ENCODE peak calls at places on chromosomes 16 and 17, in eight cellular contexts. O is heart left ventricle, T is body of pancreas, Y is tibial nerve, S is H1, X is endothelial cell of umbilical vein, A is GM12878, L is upper lobe of left lung. Q is an unnamed sample.

GRCh38 chr17:35022536-35023063 is 40.9 kb downstream of the RFFL start:
- DNase-seq in O (peak), Y (no peak), X (peak), S (no peak), A (no peak), L (peak), T (peak), Q (peak)

GRCh38 chr17:54906713-54907112 is 6.1 kb downstream of the TOM1L1 start:
- DNase-seq in Y (no peak), X (no peak), A (no peak), O (no peak), S (no peak), L (no peak), T (no peak), Q (no peak)

GRCh38 chr16:23699100-23699499 is 13.9 kb downstream of the ERN2 start:
- DNase-seq in L (peak), A (no peak), S (no peak), T (no peak), X (no peak), O (no peak), Y (no peak), Q (no peak)

GRCh38 chr17:73625975-73626706 is 18.1 kb downstream of the SDK2 start:
- DNase-seq in L (no peak), S (no peak), A (no peak), X (no peak), T (no peak), Y (no peak), O (peak), Q (peak)

GRCh38 chr17:81304196-81305015 is 9.3 kb upstream of the SLC38A10 start:
- DNase-seq in Y (no peak), L (no peak), T (no peak), O (no peak), A (no peak), X (no peak), S (no peak), Q (no peak)

GRCh38 chr16:3074860-3075545 is 9.6 kb downstream of the IL32 start:
- DNase-seq in X (no peak), T (no peak), S (no peak), L (peak), O (no peak), A (peak), Y (no peak), Q (no peak)

GRCh38 chr17:82225368-82226029 is 3.3 kb upstream of the SLC16A3 start:
- DNase-seq in A (no peak), X (no peak), Y (no peak), T (no peak), S (no peak), L (no peak), O (peak), Q (peak)

GRCh38 chr17:36641877-36642845 is 40.8 kb downstream of the MRM1 start:
- DNase-seq in T (no peak), L (no peak), A (no peak), S (no peak), X (no peak), Y (no peak), O (no peak), Q (no peak)

GRCh38 chr17:48574523-48575065 is 3.6 kb downstream of the HOXB4 start:
- DNase-seq in O (no peak), X (no peak), T (no peak), S (no peak), A (no peak), Y (no peak), L (no peak), Q (no peak)
- H3K4me3 ChIP-seq in O (no peak), X (peak), T (no peak), S (no peak), A (no peak), Y (no peak), L (peak), Q (no peak)

DNA sequence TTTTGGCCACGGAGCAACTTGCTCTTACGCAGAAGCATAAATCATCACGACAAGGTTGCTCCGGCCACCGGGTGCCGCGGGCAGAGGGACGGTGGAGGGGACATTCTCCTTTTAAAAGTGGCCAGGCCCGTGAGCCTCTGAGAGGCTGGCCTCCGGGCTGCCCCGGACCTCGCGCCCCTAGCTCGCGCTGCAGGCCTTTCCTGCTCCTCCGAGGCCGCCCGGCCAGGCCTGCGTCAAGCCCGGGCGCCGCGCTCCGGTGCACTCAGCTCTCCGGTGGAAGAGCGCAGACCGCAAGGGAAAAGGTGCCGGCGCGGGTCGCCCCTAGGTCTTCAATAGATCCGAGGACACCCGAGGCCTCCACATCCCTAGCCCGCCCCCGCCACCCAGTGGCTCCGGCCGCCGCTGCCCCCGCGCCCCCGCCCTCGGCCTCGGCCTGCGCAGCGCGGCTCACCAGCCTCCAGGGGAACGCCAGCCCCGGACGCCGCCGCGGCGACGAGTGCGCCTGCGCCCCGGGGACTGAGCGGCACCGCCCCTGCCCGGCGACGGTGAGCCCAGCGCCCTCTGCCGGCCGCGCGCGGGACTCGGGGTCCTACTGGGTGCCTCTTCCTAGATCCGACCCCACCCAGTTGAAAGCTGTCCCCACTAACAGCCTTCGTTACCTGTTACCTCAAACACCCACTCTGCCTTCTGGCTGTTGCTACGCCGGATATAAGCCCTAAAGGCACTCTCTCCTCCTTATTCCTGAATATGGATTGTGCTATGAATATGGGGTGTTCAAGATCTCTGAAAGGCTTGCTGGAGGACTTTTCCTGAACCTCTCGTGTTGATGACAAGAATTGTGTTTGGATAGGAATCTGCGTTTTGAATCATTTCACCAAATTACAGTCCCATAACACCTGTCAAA is at the start of gene LYRM9:
- DNase-seq in Y (peak), S (peak), O (peak), A (peak), X (peak), T (peak), L (peak), Q (peak)
- TF ChIP-seq POLR2A in Y (peak), S (no peak), O (peak), A (peak), X (peak), T (peak), L (peak), Q (peak)

DNA sequence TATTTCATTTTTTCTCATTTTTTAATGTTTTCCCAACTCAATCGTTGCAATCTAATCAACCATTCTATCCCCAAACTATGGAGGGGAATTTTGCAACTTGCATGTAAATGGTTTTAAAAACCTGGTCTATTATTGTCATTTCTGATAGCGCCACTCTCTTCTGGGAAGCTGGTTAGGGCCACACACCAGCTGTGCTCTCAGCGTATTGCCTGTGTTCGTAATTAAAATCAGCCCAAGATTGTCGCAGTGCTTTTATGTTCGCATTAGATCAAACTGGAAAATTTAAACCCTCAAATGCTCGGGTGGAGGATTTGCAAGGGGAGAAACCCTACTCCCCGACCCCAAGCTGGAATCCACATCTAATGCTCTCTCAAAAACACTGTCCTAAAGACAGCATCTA is 123.5 kb upstream of the CACNG5 start:
- DNase-seq in T (no peak), X (no peak), Y (no peak), S (no peak), O (no peak), A (no peak), L (no peak), Q (no peak)
- TF ChIP-seq CTCF in T (no peak), X (no peak), Y (no peak), S (no peak), O (no peak), A (no peak), L (no peak), Q (no peak)

GRCh38 chr17:78862073-78863023 is 21.7 kb upstream of the USP36 start:
- DNase-seq in L (peak), X (peak), T (peak), S (no peak), Y (peak), O (peak), A (no peak), Q (peak)
- H3K4me3 ChIP-seq in L (no peak), X (no peak), T (no peak), S (no peak), Y (no peak), O (no peak), A (no peak), Q (no peak)

GRCh38 chr16:15934991-15935390 is 14.4 kb upstream of the ABCC1 start:
- DNase-seq in T (no peak), Y (no peak), O (no peak), X (no peak), S (no peak), L (no peak), A (no peak), Q (no peak)
- TF ChIP-seq POLR2A in T (no peak), Y (no peak), O (no peak), X (no peak), S (no peak), L (no peak), A (no peak), Q (no peak)

DNA sequence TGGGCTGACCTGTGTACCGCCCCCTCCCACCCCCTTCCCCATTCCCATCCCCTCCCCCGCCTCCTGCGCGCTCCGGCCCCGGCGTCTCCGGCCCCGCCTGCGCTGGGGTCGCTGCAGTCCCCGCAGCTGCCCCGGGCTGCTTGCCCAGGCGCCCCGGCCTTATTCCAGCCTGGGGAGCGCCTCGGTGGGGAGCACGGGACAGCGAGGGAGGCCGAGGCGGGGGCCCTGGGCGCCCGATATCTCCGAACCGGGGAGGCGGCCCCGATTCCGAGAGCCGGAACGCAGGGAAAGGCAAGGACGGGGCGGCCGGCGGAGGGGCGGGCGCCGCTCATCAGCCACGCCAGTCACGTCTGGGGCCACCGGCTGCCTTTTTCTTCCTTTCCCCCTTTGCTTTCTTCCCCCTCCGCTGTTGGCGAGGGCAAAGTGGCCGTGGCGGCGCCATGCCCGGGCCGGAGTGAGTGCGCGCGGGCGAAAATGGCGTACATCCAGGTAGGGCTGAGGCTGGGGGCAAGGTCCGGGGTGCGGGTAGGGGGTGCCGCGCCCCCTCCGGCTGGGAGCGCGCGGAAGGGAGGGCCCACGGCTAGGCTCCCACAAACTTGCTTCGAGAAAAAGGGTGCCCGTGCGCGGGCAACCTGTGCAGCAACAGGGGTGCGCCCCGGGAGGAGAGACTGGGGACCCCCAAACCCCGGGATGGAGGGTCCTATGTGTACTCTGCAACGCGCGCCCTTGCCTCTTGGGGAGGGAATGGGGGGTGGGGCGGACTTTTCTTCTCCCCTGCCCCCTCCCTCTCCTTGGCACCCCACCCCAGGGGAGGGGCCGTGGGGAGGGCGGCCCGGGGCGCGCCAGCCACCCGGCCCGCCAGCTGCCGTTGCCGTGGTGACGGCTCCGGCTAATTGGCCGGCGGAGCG is at the start of gene SYT17:
- DNase-seq in L (peak), X (no peak), O (peak), S (no peak), T (peak), A (no peak), Y (no peak), Q (no peak)
- TF ChIP-seq CTCF in L (no peak), X (no peak), O (no peak), S (no peak), T (no peak), A (no peak), Y (no peak), Q (no peak)